ENCODE peak calls at places on chromosomes 16 and 17, in nine cellular contexts. J is breast epithelium, N is mucosa of descending colon, Y is suprapubic skin, M is esophagus muscularis mucosa, S is right lobe of liver, V is cardiac fibroblast, B is heart left ventricle, K is Peyer's patch. X is an unnamed sample.

GRCh38 chr16:9258423-9259051 is 167.1 kb downstream of the HAPSTR1 start:
- DNase-seq in S (no peak), N (peak; percentile 41), K (no peak), B (peak; percentile 11), M (no peak), J (no peak), V (peak; percentile 6), Y (no peak), X (no peak)

GRCh38 chr16:19241512-19241911 is 44.0 kb upstream of the CLEC19A start:
- DNase-seq in M (no peak), N (no peak), S (no peak), V (no peak), B (no peak), Y (no peak), K (no peak), J (no peak), X (no peak)

GRCh38 chr16:19242186-19242585 is 43.3 kb upstream of the CLEC19A start:
- DNase-seq in K (no peak), J (no peak), M (no peak), S (no peak), B (no peak), V (no peak), N (no peak), Y (no peak), X (no peak)

GRCh38 chr16:85392756-85393673 is 220.1 kb upstream of the GSE1 start:
- DNase-seq in N (peak; percentile 2), S (no peak), Y (peak; percentile 66), J (no peak), K (no peak), V (no peak), M (no peak), B (no peak), X (peak; percentile 57)

GRCh38 chr16:75908301-75908700 is 182.0 kb upstream of the CPHXL start:
- DNase-seq in J (no peak), K (no peak), M (no peak), S (no peak), B (no peak), V (no peak), Y (no peak), N (no peak), X (no peak)

GRCh38 chr17:78840780-78841611 is at the start of gene USP36:
- DNase-seq in B (peak; percentile 99), N (peak; percentile 100), V (peak; percentile 99), Y (peak; percentile 100), J (peak; percentile 100), K (peak; percentile 99), M (peak; percentile 100), S (peak; percentile 100), X (peak; percentile 100)

GRCh38 chr17:43423777-43424455 is 25.1 kb downstream of the ARL4D start:
- DNase-seq in S (no peak), B (no peak), Y (no peak), M (no peak), K (no peak), N (no peak), V (no peak), J (no peak), X (no peak)

GRCh38 chr16:55257971-55258613 is 65.9 kb upstream of the IRX6 start:
- DNase-seq in S (peak; percentile 61), B (peak; percentile 23), K (no peak), N (peak; percentile 84), Y (peak; percentile 83), V (peak; percentile 34), M (no peak), J (peak; percentile 67), X (no peak)

GRCh38 chr16:88809068-88809675 is 2.6 kb downstream of the APRT start:
- DNase-seq in S (no peak), N (no peak), V (no peak), B (no peak), J (no peak), M (no peak), K (no peak), Y (no peak), X (no peak)

GRCh38 chr17:27455914-27456680 is at the start of gene KSR1:
- DNase-seq in K (peak; percentile 89), V (peak; percentile 69), S (peak; percentile 88), Y (peak; percentile 88), M (no peak), N (peak; percentile 81), J (peak; percentile 72), B (peak; percentile 84), X (no peak)

GRCh38 chr17:32877164-32877764 is 340 bp upstream of the MYO1D start:
- DNase-seq in V (peak; percentile 83), Y (peak; percentile 91), J (peak; percentile 87), M (peak; percentile 94), K (peak; percentile 87), S (peak; percentile 95), B (peak; percentile 90), N (peak; percentile 94), X (peak; percentile 96)

GRCh38 chr17:32610943-32611342 is 124.2 kb downstream of the CDK5R1 start:
- DNase-seq in M (no peak), B (no peak), K (no peak), J (no peak), Y (no peak), N (no peak), S (no peak), V (no peak), X (no peak)

DNA sequence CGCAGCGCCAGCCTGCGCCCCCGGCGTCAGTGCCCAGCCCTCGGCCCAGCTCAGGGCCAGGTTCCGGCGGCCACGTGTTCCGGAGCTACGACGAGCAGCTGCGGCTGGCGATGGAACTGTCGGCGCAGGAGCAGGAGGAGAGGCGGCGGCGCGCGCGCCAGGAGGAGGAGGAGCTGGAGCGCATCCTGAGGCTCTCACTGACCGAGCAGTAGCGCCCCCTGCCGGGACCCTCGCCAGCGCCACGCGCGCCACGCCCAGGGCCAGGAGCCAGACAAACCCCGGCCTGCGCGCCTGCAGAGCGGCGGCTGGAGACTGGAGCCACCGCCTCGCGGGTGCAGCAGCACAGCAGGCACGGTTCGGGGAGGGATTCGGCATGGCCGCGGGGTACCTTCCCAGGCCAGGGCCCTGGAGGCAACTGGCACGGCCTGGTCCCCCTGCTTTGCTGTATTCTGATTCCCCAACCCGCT is 9.3 kb downstream of the CORO6 start:
- DNase-seq in V (peak; percentile 90), Y (peak; percentile 96), J (peak; percentile 93), M (peak; percentile 99), K (peak; percentile 88), N (peak; percentile 98), S (peak; percentile 93), B (peak; percentile 95), X (no peak)
- TF ChIP-seq CTCF in V (peak; percentile 55), Y (peak; percentile 93), J (peak; percentile 58), M (peak; percentile 87), K (peak; percentile 91), N (peak; percentile 72), S (peak; percentile 94), B (peak; percentile 92), X (peak; percentile 76)

DNA sequence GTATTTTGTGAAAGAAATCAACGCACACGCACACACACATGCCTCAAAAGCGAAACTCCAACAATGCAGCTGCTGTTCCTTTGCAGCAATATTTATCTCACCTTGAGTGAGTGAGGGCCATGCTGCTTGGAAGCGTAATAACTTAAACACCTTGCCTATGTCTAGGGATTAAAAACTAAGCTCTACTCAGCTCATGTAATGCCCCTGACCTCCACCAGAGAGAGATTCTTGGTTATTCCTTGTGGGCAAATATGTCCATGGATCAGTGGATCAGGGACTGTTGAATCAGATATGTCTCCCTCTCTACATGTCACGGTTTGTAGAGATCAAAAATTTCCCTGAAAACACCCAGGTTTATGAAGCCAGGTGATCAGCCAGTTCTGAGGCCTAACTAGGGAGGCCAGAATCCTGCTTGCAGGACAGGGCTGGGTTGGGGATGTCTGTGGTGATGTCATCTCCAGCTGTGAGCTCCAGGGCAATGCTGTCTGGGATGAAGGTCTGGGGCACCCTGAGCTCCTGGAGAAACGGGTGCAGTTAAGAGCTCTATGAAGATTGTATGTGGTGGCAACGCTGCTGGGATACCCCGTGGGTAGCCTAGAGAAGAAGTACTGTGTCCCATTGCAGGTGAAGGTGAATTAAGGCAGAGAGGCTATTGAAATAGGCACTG is 149.4 kb downstream of the KCNJ12 start:
- DNase-seq in B (no peak), J (no peak), V (no peak), Y (no peak), S (no peak), N (no peak), K (no peak), M (no peak), X (no peak)
- TF ChIP-seq CTCF in B (no peak), J (no peak), V (no peak), Y (no peak), S (no peak), N (no peak), K (no peak), M (no peak), X (peak; percentile 18)

GRCh38 chr16:47660540-47660939 is 199.4 kb downstream of the PHKB start:
- DNase-seq in K (no peak), B (no peak), N (no peak), S (no peak), J (no peak), M (no peak), Y (no peak), V (no peak), X (no peak)
- TF ChIP-seq CTCF in K (no peak), B (no peak), N (no peak), S (no peak), J (no peak), M (no peak), Y (no peak), V (no peak), X (no peak)

GRCh38 chr17:38868968-38869646 is 751 bp upstream of the LASP1 start:
- DNase-seq in S (peak; percentile 90), B (peak; percentile 90), V (peak; percentile 94), N (peak; percentile 94), Y (peak; percentile 95), K (peak; percentile 87), J (peak; percentile 97), M (peak; percentile 99), X (no peak)
- TF ChIP-seq CTCF in S (peak; percentile 25), B (peak; percentile 33), V (peak; percentile 25), N (no peak), Y (no peak), K (peak; percentile 22), J (no peak), M (no peak), X (peak; percentile 64)

DNA sequence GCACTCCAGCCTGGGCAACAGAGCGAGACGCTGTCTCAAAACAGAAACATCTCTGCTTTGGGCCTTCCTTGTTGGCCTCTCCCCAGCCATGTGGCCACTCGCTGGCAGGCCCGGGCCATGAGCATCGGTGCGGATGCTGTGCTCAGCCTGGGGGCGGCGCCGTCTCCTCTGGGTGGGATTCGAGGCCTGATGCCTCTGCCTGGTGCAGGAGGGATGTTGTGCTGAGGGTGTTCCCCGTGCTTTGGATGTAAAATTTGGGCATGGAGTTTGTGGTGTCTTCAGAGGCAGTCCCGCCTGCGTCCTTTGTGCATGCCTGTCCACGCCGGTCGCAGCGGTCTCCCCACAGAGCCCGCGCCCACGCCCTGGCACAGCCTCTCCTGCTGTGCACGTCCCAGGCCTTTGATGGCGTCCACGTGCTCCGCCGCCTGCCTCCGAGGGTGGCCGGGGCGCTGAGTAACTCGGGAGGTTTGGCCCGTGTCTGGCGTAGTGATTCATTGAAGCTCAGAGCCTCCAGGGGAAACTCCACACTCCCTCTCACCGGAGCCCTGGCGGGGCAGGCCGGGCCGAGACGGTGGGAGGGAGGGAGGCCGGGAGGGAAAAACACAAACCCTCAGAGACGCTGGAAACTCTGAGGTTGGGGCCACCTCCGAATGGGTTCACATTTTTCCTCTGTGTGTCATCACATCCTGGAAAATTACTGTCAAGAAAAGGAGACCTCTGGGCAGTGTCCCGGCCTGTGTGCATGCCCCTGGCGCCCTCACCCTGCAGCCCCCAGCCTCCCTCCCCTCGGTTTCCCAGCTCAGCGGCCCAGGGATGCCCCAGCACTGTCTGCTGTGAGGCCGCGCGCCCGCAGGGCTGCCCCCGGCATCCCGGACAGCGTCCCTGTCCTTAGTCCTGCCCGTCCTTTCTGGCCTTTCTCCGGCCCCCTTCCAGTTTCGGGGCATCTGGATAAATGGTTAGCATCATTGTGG is 19.0 kb downstream of the CENPX start:
- DNase-seq in K (no peak), Y (no peak), M (no peak), J (peak; percentile 70), S (no peak), B (peak; percentile 61), V (peak; percentile 97), N (no peak), X (no peak)
- TF ChIP-seq CTCF in K (no peak), Y (no peak), M (no peak), J (no peak), S (no peak), B (no peak), V (no peak), N (no peak), X (no peak)

X was measured in chondrocyte.